ENCODE peak calls at places on chromosome 13, in ten cellular contexts. One of them, this sample, is unnamed.

GRCh38 chr13:32278456-32278855 is 36.7 kb downstream of the ZAR1L start:
- DNase-seq in fibroblast of mammary gland: peak; percentile 78
- DNase-seq in activated CD8-positive, alpha-beta memory T cell treated with anti-CD3 and anti-CD28 coated beads for 1 hour: no peak
- DNase-seq in glutamatergic neuron: no peak
- DNase-seq in brain microvascular endothelial cell: peak; percentile 58
- DNase-seq in HuH-7: no peak
- DNase-seq in AG08396: peak; percentile 54
- DNase-seq in dorsolateral prefrontal cortex: no peak
- DNase-seq in occipital lobe: no peak
- DNase-seq in SW 1271: no peak
- DNase-seq in this sample: no peak

GRCh38 chr13:34577051-34577450 is 365.0 kb upstream of the NBEA start:
- DNase-seq in activated CD8-positive, alpha-beta memory T cell treated with anti-CD3 and anti-CD28 coated beads for 1 hour: no peak
- DNase-seq in brain microvascular endothelial cell: peak; percentile 27
- DNase-seq in HuH-7: no peak
- DNase-seq in occipital lobe: no peak
- DNase-seq in dorsolateral prefrontal cortex: no peak
- DNase-seq in glutamatergic neuron: no peak
- DNase-seq in SW 1271: no peak
- DNase-seq in fibroblast of mammary gland: no peak
- DNase-seq in AG08396: no peak
- DNase-seq in this sample: no peak

GRCh38 chr13:31352467-31352866 is 152.7 kb downstream of the B3GLCT start:
- DNase-seq in activated CD8-positive, alpha-beta memory T cell treated with anti-CD3 and anti-CD28 coated beads for 1 hour: no peak
- DNase-seq in AG08396: no peak
- DNase-seq in glutamatergic neuron: no peak
- DNase-seq in SW 1271: no peak
- DNase-seq in occipital lobe: no peak
- DNase-seq in fibroblast of mammary gland: no peak
- DNase-seq in dorsolateral prefrontal cortex: no peak
- DNase-seq in HuH-7: no peak
- DNase-seq in brain microvascular endothelial cell: no peak
- DNase-seq in this sample: no peak

GRCh38 chr13:114106991-114107685 is 25.3 kb downstream of the RASA3 start:
- DNase-seq in occipital lobe: no peak
- DNase-seq in dorsolateral prefrontal cortex: peak; percentile 37
- DNase-seq in AG08396: no peak
- DNase-seq in HuH-7: no peak
- DNase-seq in SW 1271: no peak
- DNase-seq in activated CD8-positive, alpha-beta memory T cell treated with anti-CD3 and anti-CD28 coated beads for 1 hour: no peak
- DNase-seq in glutamatergic neuron: no peak
- DNase-seq in fibroblast of mammary gland: no peak
- DNase-seq in brain microvascular endothelial cell: no peak
- DNase-seq in this sample: no peak

GRCh38 chr13:107964356-107964755 is 251.0 kb downstream of the LIG4 start:
- DNase-seq in occipital lobe: no peak
- DNase-seq in activated CD8-positive, alpha-beta memory T cell treated with anti-CD3 and anti-CD28 coated beads for 1 hour: no peak
- DNase-seq in brain microvascular endothelial cell: no peak
- DNase-seq in fibroblast of mammary gland: no peak
- DNase-seq in glutamatergic neuron: no peak
- DNase-seq in AG08396: no peak
- DNase-seq in SW 1271: no peak
- DNase-seq in HuH-7: no peak
- DNase-seq in dorsolateral prefrontal cortex: no peak
- DNase-seq in this sample: no peak

GRCh38 chr13:86976521-86977324 is 694.4 kb upstream of the SLITRK5 start:
- DNase-seq in fibroblast of mammary gland: peak; percentile 40
- DNase-seq in occipital lobe: no peak
- DNase-seq in activated CD8-positive, alpha-beta memory T cell treated with anti-CD3 and anti-CD28 coated beads for 1 hour: no peak
- DNase-seq in brain microvascular endothelial cell: no peak
- DNase-seq in glutamatergic neuron: no peak
- DNase-seq in SW 1271: no peak
- DNase-seq in HuH-7: no peak
- DNase-seq in AG08396: no peak
- DNase-seq in dorsolateral prefrontal cortex: no peak
- DNase-seq in this sample: no peak

GRCh38 chr13:27534976-27535370 is 84.6 kb upstream of the MTIF3 start:
- DNase-seq in fibroblast of mammary gland: no peak
- DNase-seq in AG08396: no peak
- DNase-seq in SW 1271: no peak
- DNase-seq in activated CD8-positive, alpha-beta memory T cell treated with anti-CD3 and anti-CD28 coated beads for 1 hour: no peak
- DNase-seq in glutamatergic neuron: no peak
- DNase-seq in brain microvascular endothelial cell: no peak
- DNase-seq in occipital lobe: no peak
- DNase-seq in HuH-7: no peak
- DNase-seq in dorsolateral prefrontal cortex: no peak
- DNase-seq in this sample: no peak

GRCh38 chr13:105774739-105775460 is 760.6 kb downstream of the EFNB2 start:
- DNase-seq in AG08396: no peak
- DNase-seq in occipital lobe: no peak
- DNase-seq in fibroblast of mammary gland: no peak
- DNase-seq in brain microvascular endothelial cell: no peak
- DNase-seq in SW 1271: no peak
- DNase-seq in HuH-7: no peak
- DNase-seq in activated CD8-positive, alpha-beta memory T cell treated with anti-CD3 and anti-CD28 coated beads for 1 hour: no peak
- DNase-seq in dorsolateral prefrontal cortex: no peak
- DNase-seq in glutamatergic neuron: no peak
- DNase-seq in this sample: no peak

GRCh38 chr13:77519808-77520207 is 15.7 kb upstream of the SCEL start:
- DNase-seq in SW 1271: no peak
- DNase-seq in dorsolateral prefrontal cortex: no peak
- DNase-seq in AG08396: no peak
- DNase-seq in occipital lobe: no peak
- DNase-seq in HuH-7: no peak
- DNase-seq in glutamatergic neuron: no peak
- DNase-seq in activated CD8-positive, alpha-beta memory T cell treated with anti-CD3 and anti-CD28 coated beads for 1 hour: no peak
- DNase-seq in fibroblast of mammary gland: peak; percentile 70
- DNase-seq in brain microvascular endothelial cell: no peak
- DNase-seq in this sample: no peak

GRCh38 chr13:23753523-23753922 is 135.7 kb downstream of the MIPEP start:
- DNase-seq in SW 1271: no peak
- DNase-seq in brain microvascular endothelial cell: peak; percentile 57
- DNase-seq in dorsolateral prefrontal cortex: no peak
- DNase-seq in fibroblast of mammary gland: peak; percentile 45
- DNase-seq in AG08396: peak; percentile 31
- DNase-seq in glutamatergic neuron: no peak
- DNase-seq in occipital lobe: no peak
- DNase-seq in activated CD8-positive, alpha-beta memory T cell treated with anti-CD3 and anti-CD28 coated beads for 1 hour: no peak
- DNase-seq in HuH-7: peak; percentile 11
- DNase-seq in this sample: no peak

GRCh38 chr13:112902669-112903068 is 66.3 kb upstream of the MCF2L start:
- DNase-seq in dorsolateral prefrontal cortex: no peak
- DNase-seq in glutamatergic neuron: no peak
- DNase-seq in HuH-7: no peak
- DNase-seq in activated CD8-positive, alpha-beta memory T cell treated with anti-CD3 and anti-CD28 coated beads for 1 hour: no peak
- DNase-seq in fibroblast of mammary gland: no peak
- DNase-seq in occipital lobe: no peak
- DNase-seq in SW 1271: no peak
- DNase-seq in AG08396: no peak
- DNase-seq in brain microvascular endothelial cell: no peak
- DNase-seq in this sample: no peak

GRCh38 chr13:41970022-41970421 is 9.1 kb upstream of the VWA8 start:
- DNase-seq in glutamatergic neuron: no peak
- DNase-seq in HuH-7: no peak
- DNase-seq in dorsolateral prefrontal cortex: no peak
- DNase-seq in brain microvascular endothelial cell: no peak
- DNase-seq in AG08396: no peak
- DNase-seq in fibroblast of mammary gland: no peak
- DNase-seq in activated CD8-positive, alpha-beta memory T cell treated with anti-CD3 and anti-CD28 coated beads for 1 hour: no peak
- DNase-seq in SW 1271: no peak
- DNase-seq in occipital lobe: no peak
- DNase-seq in this sample: no peak

GRCh38 chr13:77833331-77833863 is 85.2 kb downstream of the EDNRB start:
- DNase-seq in SW 1271: no peak
- DNase-seq in HuH-7: no peak
- DNase-seq in glutamatergic neuron: no peak
- DNase-seq in fibroblast of mammary gland: peak; percentile 87
- DNase-seq in brain microvascular endothelial cell: no peak
- DNase-seq in activated CD8-positive, alpha-beta memory T cell treated with anti-CD3 and anti-CD28 coated beads for 1 hour: no peak
- DNase-seq in dorsolateral prefrontal cortex: no peak
- DNase-seq in occipital lobe: no peak
- DNase-seq in AG08396: peak; percentile 30
- DNase-seq in this sample: no peak

GRCh38 chr13:113586661-113587479 is 2.3 kb downstream of the TFDP1 start:
- DNase-seq in AG08396: no peak
- DNase-seq in fibroblast of mammary gland: no peak
- DNase-seq in brain microvascular endothelial cell: no peak
- DNase-seq in activated CD8-positive, alpha-beta memory T cell treated with anti-CD3 and anti-CD28 coated beads for 1 hour: no peak
- DNase-seq in SW 1271: no peak
- DNase-seq in occipital lobe: no peak
- DNase-seq in dorsolateral prefrontal cortex: no peak
- DNase-seq in glutamatergic neuron: no peak
- DNase-seq in HuH-7: no peak
- DNase-seq in this sample: no peak

GRCh38 chr13:97977982-97978381 is 24.5 kb downstream of the IPO5 start:
- DNase-seq in SW 1271: no peak
- DNase-seq in dorsolateral prefrontal cortex: no peak
- DNase-seq in AG08396: no peak
- DNase-seq in occipital lobe: no peak
- DNase-seq in brain microvascular endothelial cell: no peak
- DNase-seq in glutamatergic neuron: no peak
- DNase-seq in HuH-7: no peak
- DNase-seq in fibroblast of mammary gland: no peak
- DNase-seq in activated CD8-positive, alpha-beta memory T cell treated with anti-CD3 and anti-CD28 coated beads for 1 hour: no peak
- DNase-seq in this sample: no peak

GRCh38 chr13:39773833-39774232 is 118.4 kb downstream of the COG6 start:
- DNase-seq in dorsolateral prefrontal cortex: no peak
- DNase-seq in occipital lobe: no peak
- DNase-seq in HuH-7: no peak
- DNase-seq in fibroblast of mammary gland: peak; percentile 82
- DNase-seq in SW 1271: no peak
- DNase-seq in AG08396: peak; percentile 17
- DNase-seq in activated CD8-positive, alpha-beta memory T cell treated with anti-CD3 and anti-CD28 coated beads for 1 hour: no peak
- DNase-seq in glutamatergic neuron: no peak
- DNase-seq in brain microvascular endothelial cell: peak; percentile 73
- DNase-seq in this sample: no peak